ENCODE peak calls at places on chromosome 13, in five cellular contexts. S is RWPE1, O is cardiac muscle cell, F is IMR-90, I is sigmoid colon. T is an unnamed sample.

GRCh38 chr13:110114351-110114750 is 192.6 kb downstream of the COL4A1 start:
- DNase-seq in I (no peak), O (no peak), F (peak; percentile 73), S (no peak), T (no peak)

GRCh38 chr13:43805071-43805468 is 18.3 kb upstream of the ENOX1 start:
- DNase-seq in F (peak; percentile 96), O (no peak), S (peak; percentile 92), I (no peak), T (peak; percentile 15)

GRCh38 chr13:73520566-73521290 is 461.9 kb downstream of the KLF5 start:
- DNase-seq in S (no peak), F (no peak), O (no peak), I (no peak), T (no peak)

GRCh38 chr13:60583196-60583908 is 186.3 kb downstream of the TDRD3 start:
- DNase-seq in I (no peak), O (no peak), F (peak; percentile 16), S (no peak), T (no peak)

GRCh38 chr13:97142452-97142851 is 79.7 kb upstream of the MBNL2 start:
- DNase-seq in I (no peak), F (no peak), S (no peak), O (peak; percentile 4), T (no peak)

GRCh38 chr13:88887045-88887662 is 1216.0 kb downstream of the SLITRK5 start:
- DNase-seq in S (no peak), F (no peak), O (peak; percentile 2), I (no peak), T (no peak)

GRCh38 chr13:114226088-114226487 is 8.6 kb upstream of the CDC16 start:
- DNase-seq in I (no peak), O (no peak), S (no peak), F (no peak), T (no peak)

GRCh38 chr13:113607477-113608245 is 23.1 kb downstream of the TFDP1 start:
- DNase-seq in S (no peak), F (no peak), O (no peak), I (no peak), T (no peak)

GRCh38 chr13:94546071-94546839 is 49.7 kb downstream of the TGDS start:
- DNase-seq in S (no peak), O (no peak), I (no peak), F (no peak), T (no peak)

GRCh38 chr13:46624353-46624752 is 71.4 kb downstream of the LRCH1 start:
- DNase-seq in F (no peak), I (no peak), O (no peak), S (no peak), T (no peak)

GRCh38 chr13:113456116-113456702 is 2.9 kb upstream of the ADPRHL1 start:
- DNase-seq in F (no peak), O (no peak), I (no peak), S (no peak), T (no peak)

GRCh38 chr13:38735655-38736440 is 49.0 kb downstream of the FREM2 start:
- DNase-seq in O (no peak), F (no peak), I (no peak), S (no peak), T (no peak)

GRCh38 chr13:60788156-60788829 is 391.3 kb downstream of the TDRD3 start:
- DNase-seq in O (no peak), F (no peak), I (no peak), S (no peak), T (no peak)

GRCh38 chr13:111115051-111115840 is at the start of gene ARHGEF7:
- DNase-seq in S (no peak), I (no peak), O (peak; percentile 46), F (no peak), T (no peak)

GRCh38 chr13:98307744-98308524 is 130.9 kb upstream of the RNF113B start:
- DNase-seq in O (no peak), F (peak; percentile 88), I (peak; percentile 73), S (no peak), T (no peak)

GRCh38 chr13:100156786-100157185 is 67.9 kb downstream of the PCCA start:
- DNase-seq in S (peak; percentile 14), I (no peak), F (no peak), O (no peak), T (no peak)

GRCh38 chr13:110490009-110490770 is 71.3 kb downstream of the RAB20 start:
- DNase-seq in I (no peak), F (no peak), O (no peak), S (no peak), T (no peak)

GRCh38 chr13:85825454-85825853 is 26.2 kb upstream of the SLITRK6 start:
- DNase-seq in O (no peak), S (peak; percentile 0), F (peak; percentile 6), I (no peak), T (no peak)

GRCh38 chr13:97615266-97615665 is 181.3 kb downstream of the RAP2A start:
- DNase-seq in S (no peak), O (no peak), I (no peak), F (no peak), T (no peak)

GRCh38 chr13:109667754-109668360 is 118.5 kb downstream of the IRS2 start:
- DNase-seq in S (no peak), O (no peak), F (no peak), I (no peak), T (no peak)

GRCh38 chr13:102376314-102376713 is 25.5 kb downstream of the FGF14 start:
- DNase-seq in S (no peak), O (no peak), F (no peak), I (no peak), T (no peak)

GRCh38 chr13:98994896-98995295 is 17.0 kb upstream of the DOCK9 start:
- DNase-seq in S (no peak), I (no peak), F (no peak), O (no peak), T (no peak)

GRCh38 chr13:66831317-66831716 is 398.8 kb downstream of the PCDH9 start:
- DNase-seq in O (no peak), S (no peak), I (no peak), F (no peak), T (no peak)

GRCh38 chr13:64959276-64959675 is 2270.9 kb downstream of the PCDH9 start:
- DNase-seq in I (no peak), O (no peak), S (no peak), F (no peak), T (no peak)

GRCh38 chr13:32246468-32246867 is 68.7 kb downstream of the ZAR1L start:
- DNase-seq in O (peak; percentile 72), S (peak; percentile 63), F (peak; percentile 76), I (peak; percentile 70), T (peak; percentile 38)

GRCh38 chr13:46679369-46680180 is 117.4 kb downstream of the ESD start:
- DNase-seq in I (no peak), O (no peak), S (no peak), F (peak; percentile 70), T (no peak)

GRCh38 chr13:98879965-98880364 is 97.9 kb downstream of the DOCK9 start:
- DNase-seq in O (no peak), I (no peak), F (no peak), S (no peak), T (no peak)

GRCh38 chr13:52428295-52428694 is 22.1 kb downstream of the VPS36 start:
- DNase-seq in S (peak; percentile 26), O (no peak), I (no peak), F (peak; percentile 70), T (no peak)

DNA sequence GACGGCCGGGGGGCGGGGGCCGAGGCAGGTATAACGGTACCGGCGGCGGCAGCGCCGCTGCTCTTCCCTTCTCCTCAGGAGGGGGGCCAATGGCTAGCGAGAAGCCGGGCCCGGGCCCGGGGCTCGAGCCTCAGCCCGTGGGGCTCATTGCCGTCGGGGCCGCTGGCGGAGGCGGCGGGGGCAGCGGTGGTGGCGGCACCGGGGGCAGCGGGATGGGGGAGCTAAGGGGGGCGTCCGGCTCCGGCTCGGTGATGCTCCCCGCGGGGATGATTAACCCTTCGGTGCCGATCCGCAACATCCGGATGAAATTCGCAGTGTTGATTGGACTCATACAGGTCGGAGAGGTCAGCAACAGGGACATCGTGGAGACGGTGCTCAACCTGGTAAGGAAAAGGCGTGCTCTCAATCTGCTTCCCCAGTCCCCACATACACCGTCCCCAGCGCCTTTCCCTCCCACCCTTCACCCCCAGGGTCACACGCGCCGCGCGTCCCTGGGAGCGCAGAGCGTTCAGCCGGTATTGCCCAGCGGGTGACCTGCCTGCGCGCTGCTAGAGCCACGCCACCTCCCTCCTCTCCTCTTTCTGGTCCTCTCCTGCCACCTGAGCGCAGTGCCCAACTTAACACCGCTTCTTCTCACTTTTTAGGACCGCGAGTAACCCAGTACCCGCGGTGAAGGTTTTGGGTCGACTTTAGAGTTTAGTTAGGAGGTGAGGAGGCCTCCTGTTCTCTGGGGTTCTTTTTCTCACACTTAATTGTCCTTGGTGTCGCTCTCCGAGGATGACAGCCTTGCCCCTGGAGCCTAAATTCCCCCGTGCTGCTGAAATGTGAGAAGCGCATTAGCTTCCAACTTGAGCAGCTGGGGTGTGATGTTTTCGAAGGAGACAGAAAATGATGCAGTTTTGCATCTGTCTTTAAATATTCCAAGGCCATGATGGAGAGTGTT is 933 bp downstream of the NBEA start:
- DNase-seq in O (peak; percentile 56), F (no peak), S (no peak), I (peak; percentile 72), T (peak; percentile 44)
- TF ChIP-seq CTCF in O (no peak), F (no peak), S (no peak), I (no peak), T (no peak)

GRCh38 chr13:23201870-23202269 is 21.1 kb downstream of the SGCG start:
- DNase-seq in S (no peak), F (no peak), O (no peak), I (no peak), T (no peak)
- H3K27ac ChIP-seq in S (no peak overlapping the region), F (no peak overlapping the region), O (no peak overlapping the region), I (no peak overlapping the region), T (no peak overlapping the region)

DNA sequence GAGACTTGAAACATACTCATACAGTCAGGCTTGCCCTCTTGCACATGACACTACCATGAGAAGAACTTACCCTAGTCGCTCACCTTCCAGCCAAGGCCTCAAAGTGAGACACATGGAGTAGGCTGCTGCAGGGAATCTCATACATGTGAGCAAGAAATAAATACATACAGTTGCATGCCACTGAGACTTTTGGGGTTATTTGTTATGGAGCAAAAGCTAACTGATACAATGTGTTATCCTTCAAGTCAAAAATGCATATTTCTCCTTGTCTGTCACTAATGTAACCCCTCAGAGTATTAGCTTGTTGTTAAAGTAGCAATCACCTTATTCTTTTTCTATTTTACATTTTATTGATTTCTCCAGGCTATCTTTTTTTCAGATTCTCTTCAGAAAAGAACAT is 58.1 kb downstream of the FOXO1 start:
- DNase-seq in O (no peak), F (no peak), I (no peak), S (no peak), T (no peak)
- TF ChIP-seq CTCF in O (no peak), F (no peak), I (no peak), S (no peak), T (no peak)

GRCh38 chr13:101258071-101258470 is 158.2 kb downstream of the NALCN start:
- DNase-seq in O (no peak), F (peak; percentile 86), I (no peak), S (peak; percentile 44), T (no peak)
- H3K27ac ChIP-seq in O (no peak overlapping the region), F (no peak overlapping the region), I (no peak overlapping the region), S (peak overlapping the region; percentile 32), T (no peak overlapping the region)

GRCh38 chr13:50887153-50887552 is 22.4 kb upstream of the RNASEH2B start:
- DNase-seq in O (no peak), F (no peak), I (no peak), S (no peak), T (no peak)
- TF ChIP-seq CTCF in O (no peak), F (no peak), I (no peak), S (no peak), T (no peak)

T was measured in prostate gland.